ENCODE peak calls at places on chromosomes 1 and 21, in ten cellular contexts. One of them, this sample, is unnamed.

GRCh38 chr1:7424352-7424890 is 346.7 kb upstream of the VAMP3 start:
- DNase-seq in foreskin fibroblast: no peak
- DNase-seq in prostate gland: no peak
- DNase-seq in Calu3: no peak
- DNase-seq in pancreas: peak; percentile 66
- DNase-seq in omental fat pad: no peak
- DNase-seq in GM13977: no peak
- DNase-seq in IMR-90: peak; percentile 63
- DNase-seq in HL-60: no peak
- DNase-seq in body of pancreas: peak; percentile 56
- DNase-seq in this sample: peak; percentile 19

GRCh38 chr1:113871597-113872113 is at the start of gene PTPN22:
- DNase-seq in foreskin fibroblast: peak; percentile 60
- DNase-seq in prostate gland: peak; percentile 6
- DNase-seq in Calu3: no peak
- DNase-seq in pancreas: peak; percentile 32
- DNase-seq in omental fat pad: no peak
- DNase-seq in GM13977: peak; percentile 55
- DNase-seq in IMR-90: peak; percentile 83
- DNase-seq in HL-60: peak; percentile 86
- DNase-seq in body of pancreas: no peak
- DNase-seq in this sample: no peak

GRCh38 chr1:225950905-225951351 is 9.9 kb upstream of the LEFTY2 start:
- DNase-seq in foreskin fibroblast: no peak
- DNase-seq in prostate gland: no peak
- DNase-seq in Calu3: no peak
- DNase-seq in pancreas: no peak
- DNase-seq in omental fat pad: no peak
- DNase-seq in GM13977: no peak
- DNase-seq in IMR-90: no peak
- DNase-seq in HL-60: no peak
- DNase-seq in body of pancreas: no peak
- DNase-seq in this sample: no peak

GRCh38 chr1:235749755-235750300 is 100.2 kb upstream of the GNG4 start:
- DNase-seq in foreskin fibroblast: no peak
- DNase-seq in prostate gland: no peak
- DNase-seq in Calu3: no peak
- DNase-seq in pancreas: no peak
- DNase-seq in omental fat pad: no peak
- DNase-seq in GM13977: no peak
- DNase-seq in IMR-90: no peak
- DNase-seq in HL-60: no peak
- DNase-seq in body of pancreas: no peak
- DNase-seq in this sample: no peak

GRCh38 chr1:116377564-116378529 is 4.8 kb downstream of the ATP1A1 start:
- DNase-seq in foreskin fibroblast: peak; percentile 81
- DNase-seq in prostate gland: peak; percentile 61
- DNase-seq in Calu3: no peak
- DNase-seq in pancreas: peak; percentile 44
- DNase-seq in omental fat pad: no peak
- DNase-seq in GM13977: peak; percentile 69
- DNase-seq in IMR-90: peak; percentile 96
- DNase-seq in HL-60: peak; percentile 62
- DNase-seq in body of pancreas: peak; percentile 41
- DNase-seq in this sample: no peak

GRCh38 chr1:109910963-109911798 is 532 bp downstream of the CSF1 start:
- DNase-seq in foreskin fibroblast: no peak
- DNase-seq in prostate gland: no peak
- DNase-seq in Calu3: no peak
- DNase-seq in pancreas: no peak
- DNase-seq in omental fat pad: no peak
- DNase-seq in GM13977: peak; percentile 57
- DNase-seq in IMR-90: no peak
- DNase-seq in HL-60: no peak
- DNase-seq in body of pancreas: peak; percentile 36
- DNase-seq in this sample: no peak

GRCh38 chr1:95286479-95286878 is 52.5 kb downstream of the RWDD3 start:
- DNase-seq in foreskin fibroblast: no peak
- DNase-seq in prostate gland: no peak
- DNase-seq in Calu3: peak; percentile 31
- DNase-seq in pancreas: no peak
- DNase-seq in omental fat pad: no peak
- DNase-seq in GM13977: no peak
- DNase-seq in IMR-90: no peak
- DNase-seq in HL-60: no peak
- DNase-seq in body of pancreas: no peak
- DNase-seq in this sample: no peak

GRCh38 chr1:164578474-164579200 is 19.7 kb downstream of the PBX1 start:
- DNase-seq in foreskin fibroblast: no peak
- DNase-seq in prostate gland: no peak
- DNase-seq in Calu3: no peak
- DNase-seq in pancreas: no peak
- DNase-seq in omental fat pad: no peak
- DNase-seq in GM13977: no peak
- DNase-seq in IMR-90: no peak
- DNase-seq in HL-60: no peak
- DNase-seq in body of pancreas: no peak
- DNase-seq in this sample: peak; percentile 55

GRCh38 chr21:43829575-43830119 is 35.4 kb upstream of the AGPAT3 start:
- DNase-seq in foreskin fibroblast: no peak
- DNase-seq in prostate gland: no peak
- DNase-seq in Calu3: no peak
- DNase-seq in pancreas: no peak
- DNase-seq in omental fat pad: no peak
- DNase-seq in GM13977: no peak
- DNase-seq in IMR-90: no peak
- DNase-seq in HL-60: no peak
- DNase-seq in body of pancreas: no peak
- DNase-seq in this sample: no peak

GRCh38 chr1:226688852-226689251 is 50.2 kb downstream of the ITPKB start:
- DNase-seq in foreskin fibroblast: no peak
- DNase-seq in prostate gland: no peak
- DNase-seq in Calu3: no peak
- DNase-seq in pancreas: no peak
- DNase-seq in omental fat pad: no peak
- DNase-seq in GM13977: no peak
- DNase-seq in IMR-90: no peak
- DNase-seq in HL-60: no peak
- DNase-seq in body of pancreas: no peak
- DNase-seq in this sample: no peak

GRCh38 chr1:173191011-173191410 is 16.1 kb downstream of the TNFSF4 start:
- DNase-seq in foreskin fibroblast: no peak
- DNase-seq in prostate gland: no peak
- DNase-seq in Calu3: no peak
- DNase-seq in pancreas: no peak
- DNase-seq in omental fat pad: no peak
- DNase-seq in GM13977: no peak
- DNase-seq in IMR-90: no peak
- DNase-seq in HL-60: no peak
- DNase-seq in body of pancreas: no peak
- DNase-seq in this sample: no peak

GRCh38 chr1:117571496-117571895 is 34.4 kb upstream of the TENT5C start:
- DNase-seq in foreskin fibroblast: no peak
- DNase-seq in prostate gland: no peak
- DNase-seq in Calu3: no peak
- DNase-seq in pancreas: no peak
- DNase-seq in omental fat pad: no peak
- DNase-seq in GM13977: no peak
- DNase-seq in IMR-90: no peak
- DNase-seq in HL-60: no peak
- DNase-seq in body of pancreas: no peak
- DNase-seq in this sample: no peak

GRCh38 chr1:227038401-227038800 is 98.3 kb downstream of the COQ8A start:
- DNase-seq in foreskin fibroblast: no peak
- DNase-seq in prostate gland: no peak
- DNase-seq in Calu3: no peak
- DNase-seq in pancreas: no peak
- DNase-seq in omental fat pad: no peak
- DNase-seq in GM13977: no peak
- DNase-seq in IMR-90: no peak
- DNase-seq in HL-60: no peak
- DNase-seq in body of pancreas: no peak
- DNase-seq in this sample: no peak

GRCh38 chr1:73813726-73814125 is 384.2 kb downstream of the LRRIQ3 start:
- DNase-seq in foreskin fibroblast: no peak
- DNase-seq in prostate gland: no peak
- DNase-seq in Calu3: no peak
- DNase-seq in pancreas: no peak
- DNase-seq in omental fat pad: no peak
- DNase-seq in GM13977: no peak
- DNase-seq in IMR-90: no peak
- DNase-seq in HL-60: no peak
- DNase-seq in body of pancreas: no peak
- DNase-seq in this sample: no peak
- TF ChIP-seq CTCF in foreskin fibroblast: no peak
- TF ChIP-seq CTCF in prostate gland: no peak
- TF ChIP-seq CTCF in Calu3: no peak
- TF ChIP-seq CTCF in pancreas: no peak
- TF ChIP-seq CTCF in omental fat pad: no peak
- TF ChIP-seq CTCF in GM13977: no peak
- TF ChIP-seq CTCF in IMR-90: no peak
- TF ChIP-seq CTCF in HL-60: no peak
- TF ChIP-seq CTCF in body of pancreas: no peak
- TF ChIP-seq CTCF in this sample: no peak

DNA sequence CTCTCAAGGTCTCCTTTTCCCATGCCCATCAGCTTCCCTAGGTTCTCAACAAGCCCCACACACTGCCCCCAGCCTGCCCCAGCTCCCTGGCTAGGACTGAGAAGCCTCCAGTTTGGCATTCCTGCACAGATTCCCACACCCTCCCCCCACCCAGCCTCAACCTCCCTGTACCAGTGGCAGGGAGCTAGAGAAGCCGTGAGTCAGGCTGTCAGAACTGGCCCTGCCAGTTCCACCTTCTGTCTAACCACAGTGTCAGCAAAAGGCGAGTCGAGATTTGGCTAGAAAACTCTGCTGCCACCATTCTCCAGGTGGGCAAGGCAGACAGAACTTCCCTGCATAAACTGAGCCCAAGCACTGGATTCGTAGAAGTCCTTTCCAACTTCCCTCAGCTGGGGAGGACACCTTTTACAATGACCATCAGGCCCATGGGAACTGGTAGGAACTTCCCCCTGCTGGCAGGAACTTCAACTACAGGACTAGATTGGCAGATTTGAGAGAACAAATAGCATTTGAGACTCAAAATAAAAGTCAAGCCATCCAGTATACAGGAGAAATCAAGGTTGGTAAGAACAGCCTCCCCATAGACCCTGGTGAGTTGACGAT is 31.0 kb downstream of the TNNT2 start:
- DNase-seq in foreskin fibroblast: peak; percentile 47
- DNase-seq in prostate gland: peak; percentile 70
- DNase-seq in Calu3: peak; percentile 82
- DNase-seq in pancreas: no peak
- DNase-seq in omental fat pad: no peak
- DNase-seq in GM13977: no peak
- DNase-seq in IMR-90: peak; percentile 61
- DNase-seq in HL-60: no peak
- DNase-seq in body of pancreas: peak; percentile 47
- DNase-seq in this sample: peak; percentile 55
- TF ChIP-seq CTCF in foreskin fibroblast: peak; percentile 75
- TF ChIP-seq CTCF in prostate gland: peak; percentile 70
- TF ChIP-seq CTCF in Calu3: peak; percentile 81
- TF ChIP-seq CTCF in pancreas: no peak
- TF ChIP-seq CTCF in omental fat pad: no peak
- TF ChIP-seq CTCF in GM13977: peak; percentile 41
- TF ChIP-seq CTCF in IMR-90: peak; percentile 76
- TF ChIP-seq CTCF in HL-60: peak; percentile 32
- TF ChIP-seq CTCF in body of pancreas: peak; percentile 59
- TF ChIP-seq CTCF in this sample: peak; percentile 79

GRCh38 chr1:156948708-156949107 is 28.3 kb downstream of the LRRC71 start:
- DNase-seq in foreskin fibroblast: no peak
- DNase-seq in prostate gland: no peak
- DNase-seq in Calu3: no peak
- DNase-seq in pancreas: no peak
- DNase-seq in omental fat pad: no peak
- DNase-seq in GM13977: no peak
- DNase-seq in IMR-90: no peak
- DNase-seq in HL-60: no peak
- DNase-seq in body of pancreas: no peak
- DNase-seq in this sample: no peak
- TF ChIP-seq CTCF in foreskin fibroblast: peak; percentile 18
- TF ChIP-seq CTCF in prostate gland: no peak
- TF ChIP-seq CTCF in Calu3: no peak
- TF ChIP-seq CTCF in pancreas: no peak
- TF ChIP-seq CTCF in omental fat pad: no peak
- TF ChIP-seq CTCF in GM13977: peak; percentile 6
- TF ChIP-seq CTCF in IMR-90: no peak
- TF ChIP-seq CTCF in HL-60: no peak
- TF ChIP-seq CTCF in body of pancreas: no peak
- TF ChIP-seq CTCF in this sample: peak; percentile 47

DNA sequence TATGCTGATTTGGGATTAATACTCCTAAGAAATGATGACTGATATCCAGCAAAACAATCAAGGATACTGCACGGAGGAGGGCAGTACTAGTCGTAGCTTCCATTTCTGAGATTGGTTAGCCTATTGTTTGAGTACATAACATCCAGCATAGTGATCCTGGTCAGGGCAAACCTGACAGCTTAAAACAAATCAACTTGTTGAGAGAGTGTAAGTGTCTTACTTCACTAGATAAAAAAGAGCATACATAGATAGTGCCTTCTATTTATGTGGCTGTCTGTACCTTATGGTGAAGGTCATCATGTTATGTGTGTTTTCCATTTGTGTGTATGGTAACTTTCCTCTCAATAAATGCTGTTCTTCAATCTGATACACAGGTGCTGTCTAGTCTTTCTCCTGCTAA is 228.4 kb downstream of the PTGER3 start:
- DNase-seq in foreskin fibroblast: no peak
- DNase-seq in prostate gland: no peak
- DNase-seq in Calu3: no peak
- DNase-seq in pancreas: no peak
- DNase-seq in omental fat pad: no peak
- DNase-seq in GM13977: no peak
- DNase-seq in IMR-90: no peak
- DNase-seq in HL-60: no peak
- DNase-seq in body of pancreas: no peak
- DNase-seq in this sample: no peak
- TF ChIP-seq CTCF in foreskin fibroblast: no peak
- TF ChIP-seq CTCF in prostate gland: no peak
- TF ChIP-seq CTCF in Calu3: no peak
- TF ChIP-seq CTCF in pancreas: no peak
- TF ChIP-seq CTCF in omental fat pad: no peak
- TF ChIP-seq CTCF in GM13977: no peak
- TF ChIP-seq CTCF in IMR-90: no peak
- TF ChIP-seq CTCF in HL-60: no peak
- TF ChIP-seq CTCF in body of pancreas: no peak
- TF ChIP-seq CTCF in this sample: no peak